ENCODE peak calls at places on chromosomes 3 and 15, in four cellular contexts. H is right lobe of liver; F is effector CD4-positive, alpha-beta T cell; M is mesendoderm. T is an unnamed sample.

GRCh38 chr3:33250712-33251111 is 26.5 kb upstream of the FBXL2 start:
- DNase-seq in H (no peak), F (no peak), M (peak), T (no peak)

GRCh38 chr3:106114220-106114619 is 245.4 kb upstream of the CBLB start:
- DNase-seq in H (no peak), F (no peak), M (no peak), T (no peak)

GRCh38 chr3:187763850-187764648 is 18.8 kb upstream of the BCL6 start:
- DNase-seq in H (no peak), F (no peak), M (peak), T (no peak)

GRCh38 chr3:37736632-37737031 is 125.0 kb upstream of the CTDSPL start:
- DNase-seq in H (no peak), F (no peak), M (no peak), T (no peak)

GRCh38 chr3:106119691-106120090 is 250.9 kb upstream of the CBLB start:
- DNase-seq in H (no peak), F (no peak), M (no peak), T (no peak)

GRCh38 chr3:184894051-184894450 is 82.1 kb downstream of the VPS8 start:
- DNase-seq in H (no peak), F (no peak), M (no peak), T (no peak)

GRCh38 chr3:15064299-15064834 is 748 bp downstream of the MRPS25 start:
- DNase-seq in H (no peak), F (peak), M (peak), T (peak)

GRCh38 chr15:41445399-41445798 is 28.5 kb downstream of the RTF1 start:
- DNase-seq in H (no peak), F (no peak), M (no peak), T (no peak)

GRCh38 chr15:20644026-20644425 is 102.4 kb upstream of the GOLGA6L6 start:
- DNase-seq in H (no peak), F (no peak), M (no peak), T (no peak)

GRCh38 chr3:126135398-126136076 is 44.8 kb downstream of the ALDH1L1 start:
- DNase-seq in H (peak), F (no peak), M (no peak), T (no peak)

GRCh38 chr3:43695443-43695842 is 4.7 kb downstream of the ABHD5 start:
- DNase-seq in H (no peak), F (no peak), M (no peak), T (no peak)

GRCh38 chr15:68538291-68538690 is 40.5 kb upstream of the CORO2B start:
- DNase-seq in H (no peak), F (no peak), M (no peak), T (no peak)

GRCh38 chr15:98506711-98507110 is 141.6 kb upstream of the IGF1R start:
- DNase-seq in H (no peak), F (no peak), M (no peak), T (no peak)

GRCh38 chr3:65778966-65779365 is 259.8 kb downstream of the MAGI1 start:
- DNase-seq in H (no peak), F (no peak), M (no peak), T (no peak)

GRCh38 chr3:130779031-130779430 is 32.4 kb upstream of the PIK3R4 start:
- DNase-seq in H (no peak), F (no peak), M (no peak), T (no peak)

GRCh38 chr15:70196314-70197291 is 98.9 kb upstream of the TLE3 start:
- DNase-seq in H (peak), F (peak), M (peak), T (no peak)

GRCh38 chr3:15523660-15524417 is 2.3 kb upstream of the COLQ start:
- DNase-seq in H (no peak), F (no peak), M (no peak), T (no peak)

GRCh38 chr3:135000465-135000864 is 205.4 kb downstream of the EPHB1 start:
- DNase-seq in H (no peak), F (no peak), M (no peak), T (no peak)

GRCh38 chr3:151814588-151814987 is 672 bp downstream of the AADAC start:
- DNase-seq in H (peak), F (no peak), M (no peak), T (no peak)